ENCODE peak calls at places on chromosomes 3 and 15, in eight cellular contexts. K is AG09319, J is Calu3, C is HepG2, E is Caco-2, M is GM10248, A is A549, T is heart left ventricle. G is an unnamed sample.

GRCh38 chr15:82895983-82896382 is 56.5 kb downstream of the HOMER2 start:
- DNase-seq in K (no peak), J (no peak), C (no peak), E (no peak), M (no peak), A (no peak), T (no peak), G (no peak)

GRCh38 chr3:191244242-191244867 is 45.3 kb downstream of the OSTN start:
- DNase-seq in K (no peak), J (no peak), C (peak), E (no peak), M (peak), A (no peak), T (no peak), G (no peak)

GRCh38 chr3:156317457-156317856 is 197.1 kb downstream of the KCNAB1 start:
- DNase-seq in K (no peak), J (no peak), C (peak), E (no peak), M (no peak), A (peak), T (no peak), G (no peak)

GRCh38 chr3:8441969-8442559 is 59.6 kb upstream of the LMCD1 start:
- DNase-seq in K (peak), J (peak), C (peak), E (peak), M (peak), A (peak), T (no peak), G (no peak)

GRCh38 chr3:143755978-143756377 is 92.3 kb downstream of the SLC9A9 start:
- DNase-seq in K (no peak), J (no peak), C (no peak), E (no peak), M (no peak), A (no peak), T (no peak), G (no peak)

GRCh38 chr3:150945226-150945625 is 27.3 kb downstream of the CLRN1 start:
- DNase-seq in K (peak), J (no peak), C (no peak), E (no peak), M (no peak), A (no peak), T (no peak), G (no peak)

GRCh38 chr3:85576091-85576690 is 617.4 kb downstream of the CADM2 start:
- DNase-seq in K (peak), J (peak), C (peak), E (peak), M (peak), A (peak), T (peak), G (peak)

GRCh38 chr3:20974389-20974788 is 776.6 kb downstream of the ZNF385D start:
- DNase-seq in K (no peak), J (no peak), C (no peak), E (no peak), M (no peak), A (no peak), T (no peak), G (no peak)

GRCh38 chr3:194572944-194573491 is 60.2 kb downstream of the TMEM44 start:
- DNase-seq in K (no peak), J (no peak), C (no peak), E (no peak), M (no peak), A (no peak), T (no peak), G (no peak)

DNA sequence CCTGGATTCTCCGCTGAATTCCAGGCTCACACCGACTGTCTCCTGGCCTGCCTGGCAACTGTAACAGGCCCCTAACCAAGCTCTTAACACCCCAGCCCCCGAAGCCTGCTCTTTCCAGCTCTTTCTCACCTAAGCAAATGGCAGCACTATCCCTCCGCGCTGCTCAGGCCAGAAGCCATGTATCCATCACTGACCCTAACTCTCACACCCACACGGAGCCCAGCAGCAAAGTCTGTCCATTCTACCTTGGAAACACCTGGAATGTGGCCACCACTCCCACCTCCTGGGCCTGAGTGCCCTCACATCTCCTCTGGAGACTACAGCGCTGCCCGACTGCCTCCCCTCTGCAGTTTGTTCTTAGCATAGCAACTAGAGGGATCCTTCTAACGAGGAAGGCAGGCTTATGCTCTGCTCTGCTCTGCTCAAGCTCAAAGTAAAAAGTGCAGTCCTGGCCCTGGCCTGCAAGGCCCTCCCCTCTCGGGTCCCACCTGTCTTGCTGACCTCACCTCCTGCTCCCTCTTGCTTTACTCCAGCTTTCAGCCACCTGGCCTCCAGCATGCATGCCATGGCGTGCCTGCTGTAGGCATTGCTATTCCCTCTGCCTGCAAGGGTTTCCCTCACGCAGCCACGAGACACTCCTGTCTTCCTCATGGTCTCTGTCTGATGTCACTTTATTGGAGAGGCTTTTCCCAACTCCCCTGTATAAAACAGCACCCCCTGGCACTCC is 27.2 kb downstream of the FEM1B start:
- DNase-seq in K (no peak), J (no peak), C (no peak), E (no peak), M (no peak), A (no peak), T (no peak), G (no peak)
- TF ChIP-seq CTCF in K (no peak), J (no peak), C (peak), E (peak), M (no peak), A (no peak), T (no peak), G (no peak)

DNA sequence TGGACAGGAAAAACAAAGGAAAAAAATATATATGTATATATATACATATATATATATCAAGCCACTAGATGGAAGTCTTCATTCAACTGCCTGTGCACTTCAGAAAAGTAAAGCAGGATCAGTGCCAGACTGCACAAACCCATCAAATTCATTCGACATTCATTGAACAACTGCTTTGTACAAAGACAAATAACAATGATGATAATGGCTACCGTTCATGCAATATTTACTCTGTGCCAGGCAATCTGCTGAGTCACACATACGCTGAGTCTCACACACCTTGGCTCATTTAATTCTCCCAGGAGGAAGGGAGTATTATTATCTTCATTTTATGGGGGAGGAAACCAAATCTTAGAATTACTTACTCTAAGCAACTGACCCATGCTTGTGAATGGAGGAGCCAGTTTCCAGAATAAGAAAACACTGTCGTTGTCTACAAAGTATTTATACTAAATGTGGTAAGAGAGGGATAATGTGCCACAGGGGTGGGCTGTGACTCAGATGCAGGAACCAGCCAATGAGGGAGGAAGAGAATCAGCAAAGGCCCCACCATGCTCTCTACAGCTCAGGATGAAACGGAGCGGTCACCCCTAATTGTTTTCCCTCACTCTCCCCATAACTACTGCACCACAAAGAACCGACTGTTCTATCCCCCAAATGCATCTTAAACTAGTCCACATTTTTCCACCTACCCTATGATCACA is 44.4 kb downstream of the BFSP2 start:
- DNase-seq in K (no peak), J (peak), C (peak), E (no peak), M (no peak), A (peak), T (no peak), G (no peak)
- TF ChIP-seq CTCF in K (no peak), J (no peak), C (no peak), E (peak), M (no peak), A (peak), T (no peak), G (no peak)

GRCh38 chr3:9747267-9747666 is 2.5 kb upstream of the OGG1 start:
- DNase-seq in K (no peak), J (no peak), C (no peak), E (no peak), M (no peak), A (no peak), T (no peak), G (no peak)
- TF ChIP-seq CTCF in K (no peak), J (no peak), C (no peak), E (no peak), M (no peak), A (no peak), T (no peak), G (no peak)

GRCh38 chr3:27883266-27883665 is 161.1 kb upstream of the EOMES start:
- DNase-seq in K (no peak), J (no peak), C (no peak), E (no peak), M (no peak), A (no peak), T (no peak), G (no peak)
- TF ChIP-seq CTCF in K (no peak), J (no peak), C (no peak), E (no peak), M (no peak), A (no peak), T (no peak), G (no peak)

DNA sequence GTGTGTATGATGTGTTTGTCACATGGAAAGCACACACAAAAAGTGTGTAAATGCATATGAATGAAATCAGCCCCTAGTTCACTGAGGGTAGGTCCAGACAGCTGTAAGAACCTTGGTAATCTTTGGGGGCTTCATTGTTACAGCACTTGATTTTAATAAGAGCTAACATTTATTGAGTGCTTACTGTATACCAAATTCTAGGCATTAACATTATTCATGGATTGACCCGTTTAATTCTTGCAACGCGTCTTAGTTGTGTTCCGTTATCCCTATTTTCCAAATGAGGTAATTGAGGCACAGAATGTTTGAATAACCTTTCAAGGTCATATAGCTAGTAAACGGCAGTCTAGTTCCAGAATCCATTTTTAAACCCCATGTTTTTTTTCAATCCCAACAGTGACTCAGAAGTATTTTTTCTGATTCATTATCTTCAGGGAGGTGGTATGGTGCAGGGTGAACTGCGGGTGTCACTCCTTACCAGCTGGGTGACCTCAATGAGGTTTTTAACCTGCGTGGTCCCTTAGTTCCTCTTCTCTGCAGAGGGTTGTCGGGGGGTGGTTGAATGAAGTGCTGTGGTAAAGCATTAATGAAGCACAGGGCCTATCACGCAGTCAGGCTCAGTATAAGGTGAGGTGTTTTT is 14.2 kb downstream of the RAB8B start:
- DNase-seq in K (no peak), J (no peak), C (no peak), E (no peak), M (no peak), A (no peak), T (no peak), G (peak)
- TF ChIP-seq CTCF in K (no peak), J (no peak), C (no peak), E (no peak), M (no peak), A (no peak), T (no peak), G (no peak)

DNA sequence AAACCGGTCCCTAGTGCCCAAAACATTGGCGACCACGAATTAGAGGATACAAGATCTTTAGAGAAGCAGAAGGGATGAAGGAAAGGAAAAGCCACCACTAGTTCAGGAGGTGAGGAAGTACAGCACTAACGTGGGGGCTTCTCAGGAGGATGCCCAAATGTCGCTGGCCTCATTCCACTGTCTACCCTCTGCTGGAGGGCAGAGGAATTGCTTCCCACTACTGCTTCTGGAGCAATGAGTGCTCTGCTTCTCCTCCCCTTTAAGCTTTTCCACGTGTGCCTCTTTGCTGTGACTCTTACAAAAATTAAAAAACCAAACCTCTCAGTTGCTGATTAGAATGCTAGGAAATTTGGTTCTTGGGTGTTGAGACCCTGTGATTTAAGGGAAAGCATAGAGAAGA is 281.3 kb downstream of the CLSTN2 start:
- DNase-seq in K (no peak), J (peak), C (no peak), E (no peak), M (peak), A (peak), T (no peak), G (no peak)
- TF ChIP-seq CTCF in K (peak), J (peak), C (peak), E (peak), M (peak), A (no peak), T (peak), G (peak)

GRCh38 chr3:189995129-189995528 is 125.6 kb downstream of the P3H2 start:
- DNase-seq in K (no peak), J (no peak), C (no peak), E (no peak), M (no peak), A (no peak), T (no peak), G (no peak)
- TF ChIP-seq CTCF in K (no peak), J (no peak), C (no peak), E (no peak), M (no peak), A (no peak), T (no peak), G (no peak)

DNA sequence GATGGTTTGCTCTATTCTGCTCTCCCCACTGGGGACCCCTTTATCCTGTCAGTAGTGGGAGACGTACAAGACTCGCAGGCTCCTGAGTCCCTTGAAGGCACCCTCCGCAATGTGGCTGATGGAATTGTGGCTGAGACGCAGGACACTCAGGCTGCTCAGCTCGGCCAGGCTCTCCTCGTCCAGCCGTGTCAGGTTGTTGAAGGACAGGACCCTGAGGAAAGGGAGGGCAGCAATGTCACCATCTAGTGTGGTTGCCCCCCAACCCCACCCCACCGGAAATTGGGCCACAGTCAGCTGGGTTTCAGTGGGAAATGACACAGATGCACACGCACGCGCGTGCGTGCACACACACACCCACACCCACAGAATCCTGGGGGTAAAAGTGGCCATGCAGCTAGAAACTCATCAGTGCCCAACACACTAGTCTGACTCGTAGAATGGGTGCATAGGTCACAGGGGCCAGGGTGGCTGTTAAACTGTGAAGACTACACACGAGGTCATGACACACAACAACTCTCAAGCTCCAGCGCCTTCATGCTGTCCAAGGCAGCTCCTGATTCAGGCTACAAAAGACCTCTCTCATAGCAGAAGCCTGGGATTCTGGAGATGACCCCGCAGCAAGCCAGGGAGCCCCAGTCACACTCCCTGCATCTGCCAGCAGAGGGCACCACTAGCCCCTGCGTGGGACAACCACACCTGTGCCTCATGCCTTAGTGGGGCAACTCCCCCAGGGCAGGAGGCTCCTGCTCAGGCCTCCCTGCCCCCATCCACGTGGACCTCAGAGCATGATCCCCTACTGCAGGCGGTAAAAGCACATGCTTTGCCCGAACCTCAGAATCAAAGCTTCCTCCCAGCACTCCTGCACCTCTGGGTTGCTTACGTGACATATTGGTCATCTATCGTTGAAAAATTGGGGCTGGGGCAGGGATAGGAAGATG is 93.3 kb downstream of the LRIG1 start:
- DNase-seq in K (no peak), J (peak), C (peak), E (peak), M (peak), A (peak), T (peak), G (peak)
- TF ChIP-seq CTCF in K (peak), J (peak), C (peak), E (peak), M (peak), A (peak), T (peak), G (peak)

GRCh38 chr15:38652183-38652794 is 87.7 kb upstream of the RASGRP1 start:
- DNase-seq in K (no peak), J (no peak), C (no peak), E (no peak), M (no peak), A (no peak), T (no peak), G (no peak)

GRCh38 chr15:38648116-38648843 is 83.7 kb upstream of the RASGRP1 start:
- DNase-seq in K (no peak), J (no peak), C (no peak), E (no peak), M (no peak), A (no peak), T (no peak), G (no peak)

GRCh38 chr15:38650936-38651327 is 86.3 kb upstream of the RASGRP1 start:
- DNase-seq in K (no peak), J (no peak), C (no peak), E (no peak), M (no peak), A (no peak), T (no peak), G (no peak)

GRCh38 chr15:38651328-38652038 is 86.9 kb upstream of the RASGRP1 start:
- DNase-seq in K (no peak), J (no peak), C (no peak), E (no peak), M (no peak), A (no peak), T (no peak), G (no peak)

DNA sequence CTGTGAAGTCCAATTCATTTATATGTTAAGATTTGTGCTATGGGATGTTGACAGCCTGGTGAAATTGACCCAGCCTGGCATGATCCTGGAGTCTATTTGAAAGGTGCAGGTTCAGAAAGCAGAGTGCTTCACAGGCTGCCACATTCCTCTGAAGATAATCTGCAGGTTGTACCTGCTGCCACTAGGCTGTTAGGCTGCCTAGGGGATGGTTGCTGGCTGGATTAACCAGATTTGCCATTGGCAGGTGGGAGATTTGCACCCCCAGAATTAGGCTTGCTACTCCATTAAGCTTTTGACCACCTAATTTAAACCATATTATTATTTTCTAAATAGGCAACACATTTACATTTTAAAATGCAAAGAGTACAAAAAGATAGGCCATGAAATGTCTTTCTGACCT is 85.8 kb upstream of the RASGRP1 start:
- DNase-seq in K (no peak), J (no peak), C (no peak), E (no peak), M (no peak), A (no peak), T (no peak), G (no peak)
- TF ChIP-seq CTCF in K (no peak), J (no peak), C (no peak), E (no peak), M (no peak), A (no peak), T (no peak), G (no peak)

G was measured in CD14-positive monocyte.